ENCODE peak calls at places on chromosomes 13 and 19, in ten cellular contexts. M, O, G, I, D, F, K, B, N and J are unnamed samples.

GRCh38 chr13:79901336-79901735 is 420.4 kb downstream of the NDFIP2 start:
- DNase-seq in D (no peak), K (peak; percentile 23), G (no peak), B (no peak), M (no peak), F (peak; percentile 28), N (peak; percentile 43), O (no peak), I (no peak), J (peak; percentile 71)

GRCh38 chr19:35874392-35874930 is 6.1 kb downstream of the APLP1 start:
- DNase-seq in I (no peak), M (no peak), N (no peak), O (no peak), F (no peak), K (no peak), B (no peak), D (no peak), G (no peak), J (no peak)

GRCh38 chr19:38193445-38193844 is 30.6 kb downstream of the DPF1 start:
- DNase-seq in O (no peak), N (no peak), K (no peak), D (no peak), G (no peak), B (no peak), M (no peak), I (no peak), F (no peak), J (no peak)

GRCh38 chr13:101942535-101943157 is 459.2 kb downstream of the FGF14 start:
- DNase-seq in G (no peak), D (no peak), I (no peak), K (no peak), F (no peak), N (no peak), M (no peak), O (no peak), B (no peak), J (no peak)

GRCh38 chr13:41460930-41461329 is 3.6 kb downstream of the RGCC start:
- DNase-seq in D (no peak), G (no peak), O (no peak), I (no peak), F (no peak), M (no peak), N (no peak), B (no peak), K (no peak), J (no peak)

GRCh38 chr19:1624458-1624857 is 19.2 kb upstream of the UQCR11 start:
- DNase-seq in F (peak; percentile 60), G (no peak), N (peak; percentile 27), I (no peak), O (peak; percentile 39), D (peak; percentile 77), B (peak; percentile 56), K (peak; percentile 45), M (peak; percentile 62), J (peak; percentile 49)

GRCh38 chr13:89066868-89067466 is 1395.8 kb downstream of the SLITRK5 start:
- DNase-seq in I (no peak), O (peak; percentile 48), G (no peak), F (no peak), K (no peak), D (no peak), B (no peak), N (no peak), M (peak; percentile 54), J (peak; percentile 69)

GRCh38 chr19:37997911-37998344 is 90.9 kb downstream of the SIPA1L3 start:
- DNase-seq in G (no peak), F (peak; percentile 74), M (no peak), N (peak; percentile 93), B (no peak), D (no peak), K (no peak), O (no peak), I (no peak), J (peak; percentile 46)

GRCh38 chr13:28531195-28531955 is 36.4 kb upstream of the FLT1 start:
- DNase-seq in K (no peak), G (peak; percentile 55), D (peak; percentile 42), N (peak; percentile 70), I (peak; percentile 49), M (no peak), F (peak; percentile 72), O (no peak), B (no peak), J (peak; percentile 60)

GRCh38 chr19:41914906-41915247 is 13.4 kb downstream of the ERFL start:
- DNase-seq in B (no peak), G (no peak), N (no peak), M (no peak), I (no peak), D (no peak), K (no peak), F (no peak), O (no peak), J (no peak)

GRCh38 chr19:51733742-51734522 is 10.1 kb upstream of the HAS1 start:
- DNase-seq in O (no peak), D (no peak), I (no peak), F (no peak), M (no peak), N (no peak), B (no peak), K (no peak), G (no peak), J (no peak)

GRCh38 chr13:41652735-41653361 is 195.5 kb downstream of the RGCC start:
- DNase-seq in G (no peak), M (peak; percentile 63), D (peak; percentile 3), O (peak; percentile 59), B (peak; percentile 20), N (peak; percentile 50), F (peak; percentile 72), I (no peak), K (no peak), J (peak; percentile 65)

GRCh38 chr19:16133818-16134217 is 9.7 kb upstream of the HSH2D start:
- DNase-seq in O (no peak), B (no peak), N (no peak), I (no peak), F (no peak), K (no peak), M (no peak), D (no peak), G (no peak), J (no peak)

GRCh38 chr19:10007366-10007765 is 2.9 kb downstream of the COL5A3 start:
- DNase-seq in M (no peak), D (no peak), F (peak; percentile 45), G (no peak), O (peak; percentile 39), K (no peak), N (peak; percentile 52), I (no peak), B (no peak), J (no peak)

GRCh38 chr19:10378124-10378523 is 2.2 kb downstream of the TYK2 start:
- DNase-seq in O (no peak), M (no peak), D (no peak), G (no peak), N (no peak), K (no peak), B (no peak), F (no peak), I (no peak), J (no peak)

GRCh38 chr19:52689804-52690394 is 44.9 kb downstream of the ZNF611 start:
- DNase-seq in I (peak; percentile 52), B (no peak), D (peak; percentile 13), K (peak; percentile 17), O (peak; percentile 29), G (peak; percentile 61), N (no peak), F (peak; percentile 26), M (peak; percentile 54), J (peak; percentile 45)

GRCh38 chr13:99435116-99435515 is 66.2 kb upstream of the TM9SF2 start:
- DNase-seq in F (no peak), B (no peak), K (no peak), G (no peak), I (no peak), O (no peak), D (no peak), N (no peak), M (no peak), J (no peak)

GRCh38 chr19:57465680-57466381 is 8.9 kb upstream of the VN1R1 start:
- DNase-seq in K (no peak), B (peak; percentile 39), G (no peak), N (peak; percentile 59), O (no peak), M (peak; percentile 50), I (no peak), D (no peak), F (no peak), J (peak; percentile 62)

GRCh38 chr19:4759388-4760284 is 31.9 kb upstream of the FEM1A start:
- DNase-seq in D (peak; percentile 97), K (peak; percentile 91), N (peak; percentile 82), I (peak; percentile 93), F (peak; percentile 99), M (peak; percentile 58), B (peak; percentile 96), G (peak; percentile 96), O (peak; percentile 79), J (peak; percentile 86)

GRCh38 chr13:105333416-105333815 is 1202.0 kb downstream of the EFNB2 start:
- DNase-seq in G (no peak), I (no peak), B (no peak), D (no peak), K (no peak), N (peak; percentile 44), F (no peak), M (no peak), O (no peak), J (no peak)

GRCh38 chr19:15397236-15397635 is 17.6 kb upstream of the AKAP8 start:
- DNase-seq in F (no peak), D (no peak), K (no peak), M (no peak), G (no peak), B (no peak), N (no peak), O (no peak), I (no peak), J (no peak)

GRCh38 chr13:40236566-40237168 is 429.8 kb downstream of the FOXO1 start:
- DNase-seq in N (no peak), M (no peak), B (no peak), F (peak; percentile 27), K (no peak), D (no peak), I (no peak), O (peak; percentile 81), G (no peak), J (no peak)

GRCh38 chr13:94389544-94390351 is 89.7 kb downstream of the DCT start:
- DNase-seq in F (no peak), G (no peak), D (no peak), B (no peak), I (no peak), O (no peak), K (no peak), M (no peak), N (no peak), J (no peak)

GRCh38 chr19:39692822-39693221 is 11.5 kb upstream of the LGALS14 start:
- DNase-seq in K (no peak), G (no peak), M (no peak), N (no peak), O (no peak), F (no peak), D (no peak), B (no peak), I (no peak), J (no peak)

GRCh38 chr13:113058988-113059850 is 46.4 kb upstream of the F7 start:
- DNase-seq in O (no peak), K (peak; percentile 8), M (no peak), N (no peak), I (no peak), D (no peak), G (no peak), B (no peak), F (no peak), J (no peak)